ENCODE peak calls at places on chromosomes 2 and 18, in four cellular contexts. One of them, this sample, is unnamed.

GRCh38 chr18:55588001-55588875 is at the start of gene TCF4:
- DNase-seq in HL-60: peak; percentile 50
- DNase-seq in K562: peak; percentile 56
- DNase-seq in GM12878: no peak
- DNase-seq in this sample: no peak

GRCh38 chr2:189521686-189522434 is 58.7 kb downstream of the SLC40A1 start:
- DNase-seq in HL-60: peak; percentile 36
- DNase-seq in GM12878: no peak
- DNase-seq in K562: peak; percentile 18
- DNase-seq in this sample: no peak

GRCh38 chr18:46712406-46712805 is 44.4 kb downstream of the ST8SIA5 start:
- DNase-seq in K562: no peak
- DNase-seq in HL-60: no peak
- DNase-seq in GM12878: no peak
- DNase-seq in this sample: no peak

GRCh38 chr18:60445341-60445740 is 72.8 kb upstream of the MC4R start:
- DNase-seq in HL-60: no peak
- DNase-seq in GM12878: no peak
- DNase-seq in K562: no peak
- DNase-seq in this sample: no peak

GRCh38 chr18:27687351-27687979 is 489.5 kb downstream of the CDH2 start:
- DNase-seq in GM12878: no peak
- DNase-seq in HL-60: no peak
- DNase-seq in K562: no peak
- DNase-seq in this sample: no peak

GRCh38 chr2:201890447-201890846 is 84.1 kb downstream of the CDK15 start:
- DNase-seq in K562: no peak
- DNase-seq in GM12878: no peak
- DNase-seq in HL-60: no peak
- DNase-seq in this sample: no peak

GRCh38 chr2:136235451-136236418 is 117.8 kb upstream of the CXCR4 start:
- DNase-seq in HL-60: peak; percentile 40
- DNase-seq in K562: no peak
- DNase-seq in GM12878: no peak
- DNase-seq in this sample: no peak

GRCh38 chr2:105393373-105394055 is 5.3 kb downstream of the FHL2 start:
- DNase-seq in HL-60: no peak
- DNase-seq in K562: no peak
- DNase-seq in GM12878: no peak
- DNase-seq in this sample: no peak

GRCh38 chr2:37798315-37799005 is 126.6 kb upstream of the RMDN2 start:
- DNase-seq in K562: no peak
- DNase-seq in HL-60: peak; percentile 83
- DNase-seq in GM12878: peak; percentile 8
- DNase-seq in this sample: no peak

GRCh38 chr2:182621810-182622209 is 94.2 kb upstream of the DNAJC10 start:
- DNase-seq in HL-60: no peak
- DNase-seq in GM12878: no peak
- DNase-seq in K562: no peak
- DNase-seq in this sample: no peak

GRCh38 chr2:70596293-70596692 is 42.7 kb upstream of the TGFA start:
- DNase-seq in GM12878: no peak
- DNase-seq in HL-60: no peak
- DNase-seq in K562: no peak
- DNase-seq in this sample: no peak

GRCh38 chr2:174004900-174005605 is 39.9 kb upstream of the SP3 start:
- DNase-seq in HL-60: no peak
- DNase-seq in GM12878: no peak
- DNase-seq in K562: no peak
- DNase-seq in this sample: no peak

GRCh38 chr2:239804161-239805042 is 220.7 kb downstream of the NDUFA10 start:
- DNase-seq in K562: no peak
- DNase-seq in HL-60: no peak
- DNase-seq in GM12878: no peak
- DNase-seq in this sample: no peak
- TF ChIP-seq SPI1 in K562: no peak
- TF ChIP-seq SPI1 in HL-60: no peak
- TF ChIP-seq SPI1 in GM12878: no peak
- TF ChIP-seq SPI1 in this sample: no peak

GRCh38 chr2:212843409-212844199 is 305.0 kb upstream of the ERBB4 start:
- DNase-seq in GM12878: no peak
- DNase-seq in K562: no peak
- DNase-seq in HL-60: no peak
- DNase-seq in this sample: no peak
- TF ChIP-seq SPI1 in GM12878: no peak
- TF ChIP-seq SPI1 in K562: no peak
- TF ChIP-seq SPI1 in HL-60: no peak
- TF ChIP-seq SPI1 in this sample: no peak

DNA sequence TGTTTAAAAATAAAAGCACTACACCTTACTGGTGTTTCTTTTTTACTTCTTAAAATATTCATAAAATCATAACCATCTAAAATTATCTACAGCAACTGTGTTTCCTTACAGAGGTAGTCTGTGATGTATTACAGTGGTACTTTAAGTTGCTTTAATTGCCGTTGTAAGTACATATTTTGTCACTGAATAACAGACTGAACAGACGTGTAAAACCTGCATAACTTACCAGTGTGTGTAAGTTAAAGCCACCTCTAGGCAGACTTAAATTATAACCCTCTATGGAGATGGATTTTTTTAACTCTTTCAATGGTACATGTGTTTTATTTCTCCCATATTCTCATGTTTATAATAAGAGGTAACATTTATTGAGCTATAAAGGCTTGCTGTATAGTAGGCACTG is 166.8 kb downstream of the NR4A2 start:
- DNase-seq in K562: no peak
- DNase-seq in GM12878: no peak
- DNase-seq in HL-60: no peak
- DNase-seq in this sample: no peak
- TF ChIP-seq SPI1 in K562: no peak
- TF ChIP-seq SPI1 in GM12878: no peak
- TF ChIP-seq SPI1 in HL-60: no peak
- TF ChIP-seq SPI1 in this sample: no peak

GRCh38 chr2:24955232-24955631 is 16.5 kb downstream of the DNAJC27 start:
- DNase-seq in K562: no peak
- DNase-seq in GM12878: no peak
- DNase-seq in HL-60: no peak
- DNase-seq in this sample: no peak
- TF ChIP-seq SPI1 in K562: no peak
- TF ChIP-seq SPI1 in GM12878: no peak
- TF ChIP-seq SPI1 in HL-60: no peak
- TF ChIP-seq SPI1 in this sample: no peak